ENCODE peak calls at places on chromosomes 16 and 17, in six cellular contexts. L is keratinocyte, A is DND-41, Z is mesenchymal stem cell, E is astrocyte, Q is HCT116. Y is an unnamed sample.

GRCh38 chr16:22375117-22375962 is 921 bp upstream of the CDR2 start:
- DNase-seq in L (no peak), A (no peak), Z (no peak), E (no peak), Q (no peak), Y (no peak)

GRCh38 chr16:20897253-20897896 is 2.8 kb downstream of the DCUN1D3 start:
- DNase-seq in L (no peak), A (no peak), Z (peak), E (peak), Q (no peak), Y (peak)

GRCh38 chr17:80031691-80032480 is 3.8 kb downstream of the TBC1D16 start:
- DNase-seq in L (no peak), A (no peak), Z (no peak), E (no peak), Q (no peak), Y (no peak)

GRCh38 chr16:58026705-58027340 is 1.3 kb downstream of the MMP15 start:
- DNase-seq in L (no peak), A (no peak), Z (peak), E (no peak), Q (no peak), Y (no peak)

GRCh38 chr17:54882371-54882770 is 18.3 kb upstream of the TOM1L1 start:
- DNase-seq in L (no peak), A (no peak), Z (no peak), E (no peak), Q (no peak), Y (peak)

GRCh38 chr17:48484850-48485249 is 46.0 kb downstream of the HOXB1 start:
- DNase-seq in L (peak), A (no peak), Z (peak), E (peak), Q (peak), Y (peak)

GRCh38 chr16:29819506-29819905 is 756 bp upstream of the MVP start:
- DNase-seq in L (no peak), A (no peak), Z (peak), E (no peak), Q (no peak), Y (peak)

GRCh38 chr17:39751637-39752036 is 13.9 kb downstream of the GRB7 start:
- DNase-seq in L (no peak), A (no peak), Z (no peak), E (no peak), Q (no peak), Y (no peak)

GRCh38 chr16:10637337-10638037 is 57.1 kb upstream of the EMP2 start:
- DNase-seq in L (no peak), A (no peak), Z (no peak), E (no peak), Q (no peak), Y (no peak)

GRCh38 chr16:52265446-52265861 is 281.5 kb downstream of the TOX3 start:
- DNase-seq in L (no peak), A (no peak), Z (no peak), E (no peak), Q (no peak), Y (no peak)

GRCh38 chr17:78774456-78774855 is 7.6 kb downstream of the CYTH1 start:
- DNase-seq in L (no peak), A (no peak), Z (no peak), E (no peak), Q (no peak), Y (peak)

GRCh38 chr16:75195811-75196790 is 10.9 kb downstream of the CTRB2 start:
- DNase-seq in L (no peak), A (no peak), Z (no peak), E (no peak), Q (no peak), Y (no peak)

GRCh38 chr17:4998666-4999428 is 1.1 kb downstream of the KIF1C start:
- DNase-seq in L (no peak), A (no peak), Z (peak), E (no peak), Q (no peak), Y (no peak)

GRCh38 chr16:23920899-23921298 is 85.1 kb downstream of the PRKCB start:
- DNase-seq in L (no peak), A (no peak), Z (no peak), E (no peak), Q (no peak), Y (peak)

GRCh38 chr17:65783845-65784334 is 222.4 kb upstream of the AXIN2 start:
- DNase-seq in L (no peak), A (no peak), Z (peak), E (peak), Q (peak), Y (peak)

GRCh38 chr17:19709841-19710240 is 6.5 kb downstream of the SLC47A2 start:
- DNase-seq in L (no peak), A (no peak), Z (no peak), E (no peak), Q (no peak), Y (no peak)

GRCh38 chr16:57452021-57452420 is 4.7 kb downstream of the COQ9 start:
- DNase-seq in L (no peak), A (no peak), Z (no peak), E (no peak), Q (no peak), Y (no peak)

GRCh38 chr16:14109782-14110727 is 38.9 kb downstream of the MRTFB start:
- DNase-seq in L (no peak), A (no peak), Z (no peak), E (no peak), Q (no peak), Y (no peak)

GRCh38 chr17:39118674-39119419 is 32.6 kb downstream of the PLXDC1 start:
- DNase-seq in L (no peak), A (no peak), Z (no peak), E (no peak), Q (no peak), Y (no peak)

GRCh38 chr17:27669136-27669535 is 38.1 kb downstream of the LGALS9 start:
- DNase-seq in L (no peak), A (no peak), Z (no peak), E (no peak), Q (no peak), Y (no peak)
- H2AFZ ChIP-seq in L (no peak), A (no peak), Z (no peak), E (no peak), Q (no peak), Y (no peak)

GRCh38 chr17:42581744-42582270 is 4.3 kb upstream of the PSMC3IP start:
- DNase-seq in L (no peak), A (no peak), Z (no peak), E (no peak), Q (no peak), Y (no peak)

GRCh38 chr17:42577532-42578281 is at the start of gene PSMC3IP:
- DNase-seq in L (peak), A (peak), Z (peak), E (peak), Q (peak), Y (peak)

GRCh38 chr17:42577140-42577531 is 393 bp downstream of the PSMC3IP start:
- DNase-seq in L (no peak), A (peak), Z (peak), E (no peak), Q (no peak), Y (no peak)

GRCh38 chr17:42579794-42580551 is 2.4 kb upstream of the PSMC3IP start:
- DNase-seq in L (no peak), A (no peak), Z (no peak), E (no peak), Q (no peak), Y (no peak)

GRCh38 chr17:42578282-42578869 is 847 bp upstream of the PSMC3IP start:
- DNase-seq in L (no peak), A (peak), Z (peak), E (peak), Q (peak), Y (peak)
- H2AFZ ChIP-seq in L (no peak), A (peak), Z (no peak), E (peak), Q (no peak), Y (peak)

GRCh38 chr16:62224810-62225209 is 188.6 kb upstream of the CDH8 start:
- DNase-seq in L (no peak), A (no peak), Z (no peak), E (no peak), Q (no peak), Y (no peak)

DNA sequence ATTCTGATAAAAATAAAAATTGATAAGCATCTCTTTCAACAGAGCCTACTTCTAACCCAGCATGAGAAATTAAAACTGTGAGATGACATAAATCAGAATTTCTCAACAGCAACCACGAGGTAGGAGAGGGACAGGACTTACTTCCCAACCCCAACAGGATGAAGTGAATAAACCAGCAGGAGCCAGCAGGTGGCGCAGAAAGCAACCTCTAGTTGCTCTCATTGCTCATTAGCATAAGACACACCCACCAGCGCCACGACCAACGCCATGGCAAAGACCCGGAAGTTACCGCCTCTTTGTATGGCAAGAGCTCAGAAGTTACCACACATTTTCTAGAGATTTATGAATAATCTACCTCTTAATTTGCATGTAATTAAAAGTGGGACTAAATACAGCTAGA is 189.4 kb upstream of the CDH8 start:
- DNase-seq in L (peak), A (peak), Z (peak), E (peak), Q (no peak), Y (peak)
- H2AFZ ChIP-seq in L (peak), A (no peak), Z (no peak), E (peak), Q (no peak), Y (peak)

DNA sequence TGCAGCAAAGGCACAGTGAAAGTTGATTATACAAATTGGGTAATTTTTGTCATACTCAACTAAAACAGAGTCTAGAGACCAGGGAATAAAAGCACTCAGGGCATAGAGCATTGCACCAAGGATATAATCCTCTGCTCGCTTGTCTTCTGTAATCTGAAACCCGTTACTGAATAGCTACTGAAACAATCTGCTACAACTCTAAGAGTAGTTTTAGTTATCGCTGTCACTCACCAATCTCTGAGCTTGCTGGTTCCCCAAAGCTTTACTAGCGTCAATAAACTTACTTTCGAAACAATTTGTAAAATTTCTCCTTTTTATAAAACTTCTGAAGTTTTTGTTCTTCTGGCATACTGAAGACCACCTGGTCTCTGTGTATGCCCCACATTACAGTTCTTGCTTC is 22.9 kb upstream of the SLC35G3 start:
- DNase-seq in L (no peak), A (no peak), Z (no peak), E (no peak), Q (no peak), Y (no peak)
- H2AFZ ChIP-seq in L (no peak), A (no peak), Z (no peak), E (no peak), Q (no peak), Y (no peak)

GRCh38 chr16:54266363-54266955 is 20.1 kb downstream of the IRX3 start:
- DNase-seq in L (no peak), A (no peak), Z (peak), E (no peak), Q (no peak), Y (no peak)

GRCh38 chr16:54268766-54269165 is 17.8 kb downstream of the IRX3 start:
- DNase-seq in L (no peak), A (no peak), Z (no peak), E (no peak), Q (no peak), Y (no peak)

GRCh38 chr16:54268340-54268739 is 18.2 kb downstream of the IRX3 start:
- DNase-seq in L (no peak), A (no peak), Z (no peak), E (no peak), Q (no peak), Y (no peak)

GRCh38 chr16:54269461-54269860 is 17.1 kb downstream of the IRX3 start:
- DNase-seq in L (no peak), A (no peak), Z (no peak), E (no peak), Q (no peak), Y (no peak)

DNA sequence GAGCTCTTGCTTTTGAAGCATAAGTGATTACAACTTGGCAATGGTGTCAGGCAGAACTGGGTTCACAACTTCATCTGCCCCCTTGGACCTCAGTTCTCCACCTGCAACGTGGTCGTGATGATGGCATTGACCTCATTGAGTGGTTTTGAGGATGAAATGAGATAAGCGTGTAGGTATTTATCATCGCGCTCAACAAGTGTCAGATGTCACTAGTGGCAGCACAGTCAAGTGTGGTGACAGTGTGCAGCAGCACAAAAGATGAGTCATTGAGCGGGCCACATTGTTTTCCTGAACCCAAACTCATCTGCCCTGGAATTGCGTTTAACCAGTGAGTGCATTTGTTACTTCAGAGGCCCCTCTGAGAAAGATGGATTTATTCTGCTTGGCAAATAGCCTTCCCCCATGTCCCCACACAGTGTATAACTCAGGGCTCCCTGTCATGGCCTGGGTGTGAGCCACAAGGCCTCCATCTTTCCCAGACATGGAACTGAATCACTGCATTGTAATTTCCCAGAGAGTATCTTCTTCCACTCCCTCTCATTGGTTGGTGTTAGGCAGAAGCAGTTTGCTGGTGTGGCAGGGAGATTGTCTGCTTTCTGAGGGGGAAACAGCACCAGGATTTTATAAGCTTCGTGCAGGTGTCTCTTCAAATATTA is 20.9 kb downstream of the IRX3 start:
- DNase-seq in L (no peak), A (no peak), Z (no peak), E (peak), Q (no peak), Y (no peak)
- H2AFZ ChIP-seq in L (no peak), A (no peak), Z (no peak), E (no peak), Q (no peak), Y (no peak)

GRCh38 chr16:5460701-5461100 is 363.1 kb upstream of the EEF2KMT start:
- DNase-seq in L (no peak), A (no peak), Z (no peak), E (no peak), Q (no peak), Y (no peak)
- H2AFZ ChIP-seq in L (no peak), A (no peak), Z (no peak), E (no peak), Q (no peak), Y (no peak)

GRCh38 chr17:57927048-57927723 is 28.0 kb downstream of the CUEDC1 start:
- DNase-seq in L (no peak), A (no peak), Z (no peak), E (peak), Q (no peak), Y (peak)

GRCh38 chr17:57928898-57929297 is 26.3 kb downstream of the CUEDC1 start:
- DNase-seq in L (no peak), A (no peak), Z (no peak), E (no peak), Q (no peak), Y (no peak)

GRCh38 chr17:57930239-57930638 is 25.0 kb downstream of the CUEDC1 start:
- DNase-seq in L (no peak), A (no peak), Z (no peak), E (no peak), Q (no peak), Y (no peak)

GRCh38 chr17:57931488-57932137 is 23.6 kb downstream of the CUEDC1 start:
- DNase-seq in L (no peak), A (no peak), Z (no peak), E (no peak), Q (no peak), Y (no peak)

GRCh38 chr17:57929392-57929791 is 25.8 kb downstream of the CUEDC1 start:
- DNase-seq in L (no peak), A (no peak), Z (no peak), E (no peak), Q (no peak), Y (no peak)
- H2AFZ ChIP-seq in L (no peak), A (no peak), Z (no peak), E (no peak), Q (no peak), Y (no peak)

GRCh38 chr16:1715220-1715619 is 9.2 kb downstream of the MAPK8IP3 start:
- DNase-seq in L (no peak), A (no peak), Z (no peak), E (no peak), Q (no peak), Y (no peak)

GRCh38 chr16:1713331-1713730 is 7.3 kb downstream of the MAPK8IP3 start:
- DNase-seq in L (no peak), A (no peak), Z (no peak), E (no peak), Q (no peak), Y (no peak)

GRCh38 chr16:1710811-1711507 is 5.0 kb downstream of the MAPK8IP3 start:
- DNase-seq in L (no peak), A (no peak), Z (no peak), E (no peak), Q (no peak), Y (no peak)

GRCh38 chr16:1713933-1714332 is 7.9 kb downstream of the MAPK8IP3 start:
- DNase-seq in L (no peak), A (no peak), Z (no peak), E (no peak), Q (no peak), Y (no peak)

GRCh38 chr16:1712791-1713261 is 6.8 kb downstream of the MAPK8IP3 start:
- DNase-seq in L (no peak), A (no peak), Z (peak), E (peak), Q (no peak), Y (no peak)
- H2AFZ ChIP-seq in L (no peak), A (no peak), Z (no peak), E (no peak), Q (no peak), Y (no peak)

DNA sequence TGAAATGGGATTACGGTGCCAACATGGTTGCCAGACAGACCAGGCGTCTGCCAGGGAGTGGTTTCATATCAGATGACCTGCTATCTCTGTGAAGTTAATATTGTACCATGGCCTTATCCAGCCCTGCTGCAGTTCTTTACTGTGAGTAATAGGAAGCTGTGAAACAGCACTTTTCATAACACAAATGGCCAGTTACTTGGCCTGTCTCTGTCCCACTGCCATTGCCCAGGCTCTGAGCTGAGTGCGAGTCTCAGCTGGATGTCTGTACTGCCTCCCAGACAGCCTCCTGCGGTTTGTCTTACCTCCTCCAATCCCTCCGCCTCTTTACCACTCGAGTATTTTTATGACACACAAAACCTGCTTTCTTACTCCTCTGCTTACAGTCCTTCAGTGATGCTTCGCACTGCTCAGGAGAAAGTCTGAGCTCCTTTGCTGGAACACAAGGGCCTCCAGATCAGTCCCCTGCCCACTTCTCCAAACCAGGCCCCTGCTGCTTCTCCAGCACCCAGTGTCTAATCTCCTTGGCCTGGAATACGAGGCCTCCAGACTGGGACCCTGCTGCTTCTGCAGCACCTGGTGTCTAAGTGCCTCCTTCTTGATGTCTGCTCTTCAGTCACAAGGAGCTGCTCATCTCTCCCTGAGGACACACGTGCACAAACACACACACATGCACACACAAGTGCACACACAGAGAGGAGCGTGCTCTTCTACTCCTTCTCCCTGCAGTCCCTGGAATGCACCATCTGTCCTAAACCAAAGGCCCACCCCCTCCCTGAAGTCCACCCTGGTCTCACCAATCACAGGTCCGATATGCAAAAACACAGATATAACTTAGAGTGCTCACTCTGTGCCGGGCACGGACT is 17.1 kb upstream of the RHOT1 start:
- DNase-seq in L (no peak), A (no peak), Z (no peak), E (no peak), Q (no peak), Y (no peak)
- H2AFZ ChIP-seq in L (peak), A (no peak), Z (no peak), E (no peak), Q (no peak), Y (no peak)

GRCh38 chr17:8482546-8482945 is 46.9 kb downstream of the NDEL1 start:
- DNase-seq in L (no peak), A (no peak), Z (no peak), E (no peak), Q (no peak), Y (no peak)
- H2AFZ ChIP-seq in L (no peak), A (no peak), Z (no peak), E (no peak), Q (no peak), Y (no peak)

Y was measured in mammary epithelial cell.